ENCODE peak calls at places on chromosomes 6 and 20, in eight cellular contexts. One of them, this sample, is unnamed.

GRCh38 chr6:142696689-142697088 is 248.3 kb downstream of the HIVEP2 start:
- DNase-seq in stimulated activated CD4-positive, alpha-beta T cell treated with anti-CD3 and anti-CD28 coated beads, Interleukin-12 subunit alpha, Interleukin-12 subunit beta, amount 100 ng/mL, for 48 hours: no peak
- DNase-seq in erythroblast: no peak
- DNase-seq in NT2/D1: no peak
- DNase-seq in naive thymus-derived CD8-positive, alpha-beta T cell: no peak
- DNase-seq in AG04450: no peak
- DNase-seq in HuH-7.5: no peak
- DNase-seq in central memory CD4-positive, alpha-beta T cell: no peak
- DNase-seq in this sample: no peak

GRCh38 chr6:166411271-166411670 is 28.5 kb upstream of the MPC1 start:
- DNase-seq in stimulated activated CD4-positive, alpha-beta T cell treated with anti-CD3 and anti-CD28 coated beads, Interleukin-12 subunit alpha, Interleukin-12 subunit beta, amount 100 ng/mL, for 48 hours: no peak
- DNase-seq in erythroblast: no peak
- DNase-seq in NT2/D1: no peak
- DNase-seq in naive thymus-derived CD8-positive, alpha-beta T cell: no peak
- DNase-seq in AG04450: no peak
- DNase-seq in HuH-7.5: no peak
- DNase-seq in central memory CD4-positive, alpha-beta T cell: no peak
- DNase-seq in this sample: no peak

GRCh38 chr6:122401104-122401503 is 1.7 kb downstream of the HSF2 start:
- DNase-seq in stimulated activated CD4-positive, alpha-beta T cell treated with anti-CD3 and anti-CD28 coated beads, Interleukin-12 subunit alpha, Interleukin-12 subunit beta, amount 100 ng/mL, for 48 hours: no peak
- DNase-seq in erythroblast: no peak
- DNase-seq in NT2/D1: no peak
- DNase-seq in naive thymus-derived CD8-positive, alpha-beta T cell: no peak
- DNase-seq in AG04450: no peak
- DNase-seq in HuH-7.5: no peak
- DNase-seq in central memory CD4-positive, alpha-beta T cell: no peak
- DNase-seq in this sample: no peak

GRCh38 chr6:161186173-161186769 is 87.6 kb downstream of the AGPAT4 start:
- DNase-seq in stimulated activated CD4-positive, alpha-beta T cell treated with anti-CD3 and anti-CD28 coated beads, Interleukin-12 subunit alpha, Interleukin-12 subunit beta, amount 100 ng/mL, for 48 hours: no peak
- DNase-seq in erythroblast: no peak
- DNase-seq in NT2/D1: no peak
- DNase-seq in naive thymus-derived CD8-positive, alpha-beta T cell: no peak
- DNase-seq in AG04450: no peak
- DNase-seq in HuH-7.5: no peak
- DNase-seq in central memory CD4-positive, alpha-beta T cell: no peak
- DNase-seq in this sample: no peak

GRCh38 chr6:3571206-3571815 is 114.5 kb upstream of the SLC22A23 start:
- DNase-seq in stimulated activated CD4-positive, alpha-beta T cell treated with anti-CD3 and anti-CD28 coated beads, Interleukin-12 subunit alpha, Interleukin-12 subunit beta, amount 100 ng/mL, for 48 hours: no peak
- DNase-seq in erythroblast: peak
- DNase-seq in NT2/D1: no peak
- DNase-seq in naive thymus-derived CD8-positive, alpha-beta T cell: no peak
- DNase-seq in AG04450: no peak
- DNase-seq in HuH-7.5: no peak
- DNase-seq in central memory CD4-positive, alpha-beta T cell: no peak
- DNase-seq in this sample: no peak

GRCh38 chr20:19433371-19434316 is 221.2 kb downstream of the SLC24A3 start:
- DNase-seq in stimulated activated CD4-positive, alpha-beta T cell treated with anti-CD3 and anti-CD28 coated beads, Interleukin-12 subunit alpha, Interleukin-12 subunit beta, amount 100 ng/mL, for 48 hours: no peak
- DNase-seq in erythroblast: no peak
- DNase-seq in NT2/D1: no peak
- DNase-seq in naive thymus-derived CD8-positive, alpha-beta T cell: no peak
- DNase-seq in AG04450: no peak
- DNase-seq in HuH-7.5: no peak
- DNase-seq in central memory CD4-positive, alpha-beta T cell: no peak
- DNase-seq in this sample: no peak

GRCh38 chr6:97095466-97095865 is 170.9 kb downstream of the KLHL32 start:
- DNase-seq in stimulated activated CD4-positive, alpha-beta T cell treated with anti-CD3 and anti-CD28 coated beads, Interleukin-12 subunit alpha, Interleukin-12 subunit beta, amount 100 ng/mL, for 48 hours: no peak
- DNase-seq in erythroblast: no peak
- DNase-seq in NT2/D1: no peak
- DNase-seq in naive thymus-derived CD8-positive, alpha-beta T cell: no peak
- DNase-seq in AG04450: no peak
- DNase-seq in HuH-7.5: no peak
- DNase-seq in central memory CD4-positive, alpha-beta T cell: no peak
- DNase-seq in this sample: no peak

GRCh38 chr6:74735304-74735703 is 470.5 kb downstream of the COL12A1 start:
- DNase-seq in stimulated activated CD4-positive, alpha-beta T cell treated with anti-CD3 and anti-CD28 coated beads, Interleukin-12 subunit alpha, Interleukin-12 subunit beta, amount 100 ng/mL, for 48 hours: no peak
- DNase-seq in erythroblast: no peak
- DNase-seq in NT2/D1: no peak
- DNase-seq in naive thymus-derived CD8-positive, alpha-beta T cell: no peak
- DNase-seq in AG04450: peak
- DNase-seq in HuH-7.5: no peak
- DNase-seq in central memory CD4-positive, alpha-beta T cell: no peak
- DNase-seq in this sample: no peak

GRCh38 chr20:31652917-31653385 is 15.2 kb downstream of the COX4I2 start:
- DNase-seq in stimulated activated CD4-positive, alpha-beta T cell treated with anti-CD3 and anti-CD28 coated beads, Interleukin-12 subunit alpha, Interleukin-12 subunit beta, amount 100 ng/mL, for 48 hours: no peak
- DNase-seq in erythroblast: no peak
- DNase-seq in NT2/D1: no peak
- DNase-seq in naive thymus-derived CD8-positive, alpha-beta T cell: no peak
- DNase-seq in AG04450: no peak
- DNase-seq in HuH-7.5: no peak
- DNase-seq in central memory CD4-positive, alpha-beta T cell: no peak
- DNase-seq in this sample: no peak

GRCh38 chr20:49345538-49345937 is 67.7 kb upstream of the ZNFX1 start:
- DNase-seq in stimulated activated CD4-positive, alpha-beta T cell treated with anti-CD3 and anti-CD28 coated beads, Interleukin-12 subunit alpha, Interleukin-12 subunit beta, amount 100 ng/mL, for 48 hours: no peak
- DNase-seq in erythroblast: no peak
- DNase-seq in NT2/D1: no peak
- DNase-seq in naive thymus-derived CD8-positive, alpha-beta T cell: no peak
- DNase-seq in AG04450: no peak
- DNase-seq in HuH-7.5: no peak
- DNase-seq in central memory CD4-positive, alpha-beta T cell: no peak
- DNase-seq in this sample: no peak

GRCh38 chr20:19969507-19970255 is 47.5 kb upstream of the NAA20 start:
- DNase-seq in stimulated activated CD4-positive, alpha-beta T cell treated with anti-CD3 and anti-CD28 coated beads, Interleukin-12 subunit alpha, Interleukin-12 subunit beta, amount 100 ng/mL, for 48 hours: no peak
- DNase-seq in erythroblast: no peak
- DNase-seq in NT2/D1: no peak
- DNase-seq in naive thymus-derived CD8-positive, alpha-beta T cell: no peak
- DNase-seq in AG04450: no peak
- DNase-seq in HuH-7.5: no peak
- DNase-seq in central memory CD4-positive, alpha-beta T cell: no peak
- DNase-seq in this sample: no peak

GRCh38 chr6:33411632-33412005 is 805 bp downstream of the PHF1 start:
- DNase-seq in stimulated activated CD4-positive, alpha-beta T cell treated with anti-CD3 and anti-CD28 coated beads, Interleukin-12 subunit alpha, Interleukin-12 subunit beta, amount 100 ng/mL, for 48 hours: no peak
- DNase-seq in erythroblast: no peak
- DNase-seq in NT2/D1: no peak
- DNase-seq in naive thymus-derived CD8-positive, alpha-beta T cell: no peak
- DNase-seq in AG04450: no peak
- DNase-seq in HuH-7.5: no peak
- DNase-seq in central memory CD4-positive, alpha-beta T cell: no peak
- DNase-seq in this sample: no peak

GRCh38 chr20:38173237-38174156 is 8.4 kb upstream of the TGM2 start:
- DNase-seq in stimulated activated CD4-positive, alpha-beta T cell treated with anti-CD3 and anti-CD28 coated beads, Interleukin-12 subunit alpha, Interleukin-12 subunit beta, amount 100 ng/mL, for 48 hours: no peak
- DNase-seq in erythroblast: no peak
- DNase-seq in NT2/D1: no peak
- DNase-seq in naive thymus-derived CD8-positive, alpha-beta T cell: no peak
- DNase-seq in AG04450: peak
- DNase-seq in HuH-7.5: peak
- DNase-seq in central memory CD4-positive, alpha-beta T cell: no peak
- DNase-seq in this sample: no peak

GRCh38 chr20:10609276-10609675 is 64.5 kb downstream of the JAG1 start:
- DNase-seq in stimulated activated CD4-positive, alpha-beta T cell treated with anti-CD3 and anti-CD28 coated beads, Interleukin-12 subunit alpha, Interleukin-12 subunit beta, amount 100 ng/mL, for 48 hours: no peak
- DNase-seq in erythroblast: no peak
- DNase-seq in NT2/D1: no peak
- DNase-seq in naive thymus-derived CD8-positive, alpha-beta T cell: no peak
- DNase-seq in AG04450: peak
- DNase-seq in HuH-7.5: no peak
- DNase-seq in central memory CD4-positive, alpha-beta T cell: no peak
- DNase-seq in this sample: no peak

GRCh38 chr6:15429146-15430110 is 183.6 kb downstream of the JARID2 start:
- DNase-seq in stimulated activated CD4-positive, alpha-beta T cell treated with anti-CD3 and anti-CD28 coated beads, Interleukin-12 subunit alpha, Interleukin-12 subunit beta, amount 100 ng/mL, for 48 hours: no peak
- DNase-seq in erythroblast: no peak
- DNase-seq in NT2/D1: no peak
- DNase-seq in naive thymus-derived CD8-positive, alpha-beta T cell: no peak
- DNase-seq in AG04450: no peak
- DNase-seq in HuH-7.5: no peak
- DNase-seq in central memory CD4-positive, alpha-beta T cell: no peak
- DNase-seq in this sample: no peak

GRCh38 chr20:24935786-24936525 is 13.1 kb upstream of the CST7 start:
- DNase-seq in stimulated activated CD4-positive, alpha-beta T cell treated with anti-CD3 and anti-CD28 coated beads, Interleukin-12 subunit alpha, Interleukin-12 subunit beta, amount 100 ng/mL, for 48 hours: no peak
- DNase-seq in erythroblast: no peak
- DNase-seq in NT2/D1: no peak
- DNase-seq in naive thymus-derived CD8-positive, alpha-beta T cell: no peak
- DNase-seq in AG04450: no peak
- DNase-seq in HuH-7.5: no peak
- DNase-seq in central memory CD4-positive, alpha-beta T cell: no peak
- DNase-seq in this sample: no peak

GRCh38 chr6:145028144-145028818 is 707.0 kb downstream of the EPM2A start:
- DNase-seq in stimulated activated CD4-positive, alpha-beta T cell treated with anti-CD3 and anti-CD28 coated beads, Interleukin-12 subunit alpha, Interleukin-12 subunit beta, amount 100 ng/mL, for 48 hours: no peak
- DNase-seq in erythroblast: peak
- DNase-seq in NT2/D1: no peak
- DNase-seq in naive thymus-derived CD8-positive, alpha-beta T cell: no peak
- DNase-seq in AG04450: no peak
- DNase-seq in HuH-7.5: no peak
- DNase-seq in central memory CD4-positive, alpha-beta T cell: no peak
- DNase-seq in this sample: no peak

GRCh38 chr20:5890773-5891441 is 59.4 kb downstream of the TRMT6 start:
- DNase-seq in stimulated activated CD4-positive, alpha-beta T cell treated with anti-CD3 and anti-CD28 coated beads, Interleukin-12 subunit alpha, Interleukin-12 subunit beta, amount 100 ng/mL, for 48 hours: no peak
- DNase-seq in erythroblast: no peak
- DNase-seq in NT2/D1: no peak
- DNase-seq in naive thymus-derived CD8-positive, alpha-beta T cell: no peak
- DNase-seq in AG04450: no peak
- DNase-seq in HuH-7.5: no peak
- DNase-seq in central memory CD4-positive, alpha-beta T cell: no peak
- DNase-seq in this sample: no peak

GRCh38 chr20:62627901-62628612 is 14.2 kb upstream of the SLCO4A1 start:
- DNase-seq in stimulated activated CD4-positive, alpha-beta T cell treated with anti-CD3 and anti-CD28 coated beads, Interleukin-12 subunit alpha, Interleukin-12 subunit beta, amount 100 ng/mL, for 48 hours: no peak
- DNase-seq in erythroblast: no peak
- DNase-seq in NT2/D1: no peak
- DNase-seq in naive thymus-derived CD8-positive, alpha-beta T cell: no peak
- DNase-seq in AG04450: no peak
- DNase-seq in HuH-7.5: no peak
- DNase-seq in central memory CD4-positive, alpha-beta T cell: no peak
- DNase-seq in this sample: no peak

GRCh38 chr6:107534762-107535161 is 44.8 kb downstream of the SOBP start:
- DNase-seq in stimulated activated CD4-positive, alpha-beta T cell treated with anti-CD3 and anti-CD28 coated beads, Interleukin-12 subunit alpha, Interleukin-12 subunit beta, amount 100 ng/mL, for 48 hours: no peak
- DNase-seq in erythroblast: no peak
- DNase-seq in NT2/D1: peak
- DNase-seq in naive thymus-derived CD8-positive, alpha-beta T cell: no peak
- DNase-seq in AG04450: no peak
- DNase-seq in HuH-7.5: no peak
- DNase-seq in central memory CD4-positive, alpha-beta T cell: no peak
- DNase-seq in this sample: no peak

GRCh38 chr6:118899948-118900347 is 6.0 kb downstream of the ASF1A start:
- DNase-seq in stimulated activated CD4-positive, alpha-beta T cell treated with anti-CD3 and anti-CD28 coated beads, Interleukin-12 subunit alpha, Interleukin-12 subunit beta, amount 100 ng/mL, for 48 hours: no peak
- DNase-seq in erythroblast: no peak
- DNase-seq in NT2/D1: no peak
- DNase-seq in naive thymus-derived CD8-positive, alpha-beta T cell: no peak
- DNase-seq in AG04450: no peak
- DNase-seq in HuH-7.5: no peak
- DNase-seq in central memory CD4-positive, alpha-beta T cell: peak
- DNase-seq in this sample: no peak

GRCh38 chr20:50264534-50265145 is 74.0 kb downstream of the CEBPB start:
- DNase-seq in stimulated activated CD4-positive, alpha-beta T cell treated with anti-CD3 and anti-CD28 coated beads, Interleukin-12 subunit alpha, Interleukin-12 subunit beta, amount 100 ng/mL, for 48 hours: no peak
- DNase-seq in erythroblast: no peak
- DNase-seq in NT2/D1: no peak
- DNase-seq in naive thymus-derived CD8-positive, alpha-beta T cell: no peak
- DNase-seq in AG04450: no peak
- DNase-seq in HuH-7.5: no peak
- DNase-seq in central memory CD4-positive, alpha-beta T cell: no peak
- DNase-seq in this sample: no peak

GRCh38 chr20:56409521-56409920 is 2.5 kb upstream of the CASS4 start:
- DNase-seq in stimulated activated CD4-positive, alpha-beta T cell treated with anti-CD3 and anti-CD28 coated beads, Interleukin-12 subunit alpha, Interleukin-12 subunit beta, amount 100 ng/mL, for 48 hours: no peak
- DNase-seq in erythroblast: no peak
- DNase-seq in NT2/D1: no peak
- DNase-seq in naive thymus-derived CD8-positive, alpha-beta T cell: no peak
- DNase-seq in AG04450: peak
- DNase-seq in HuH-7.5: no peak
- DNase-seq in central memory CD4-positive, alpha-beta T cell: no peak
- DNase-seq in this sample: no peak

GRCh38 chr6:164749126-164749758 is 560.2 kb downstream of the C6orf118 start:
- DNase-seq in stimulated activated CD4-positive, alpha-beta T cell treated with anti-CD3 and anti-CD28 coated beads, Interleukin-12 subunit alpha, Interleukin-12 subunit beta, amount 100 ng/mL, for 48 hours: no peak
- DNase-seq in erythroblast: no peak
- DNase-seq in NT2/D1: no peak
- DNase-seq in naive thymus-derived CD8-positive, alpha-beta T cell: no peak
- DNase-seq in AG04450: no peak
- DNase-seq in HuH-7.5: no peak
- DNase-seq in central memory CD4-positive, alpha-beta T cell: no peak
- DNase-seq in this sample: no peak

GRCh38 chr20:40314278-40314677 is 374.8 kb downstream of the MAFB start:
- DNase-seq in stimulated activated CD4-positive, alpha-beta T cell treated with anti-CD3 and anti-CD28 coated beads, Interleukin-12 subunit alpha, Interleukin-12 subunit beta, amount 100 ng/mL, for 48 hours: no peak
- DNase-seq in erythroblast: no peak
- DNase-seq in NT2/D1: no peak
- DNase-seq in naive thymus-derived CD8-positive, alpha-beta T cell: no peak
- DNase-seq in AG04450: no peak
- DNase-seq in HuH-7.5: no peak
- DNase-seq in central memory CD4-positive, alpha-beta T cell: no peak
- DNase-seq in this sample: no peak

GRCh38 chr20:48784273-48784641 is 43.5 kb downstream of the PREX1 start:
- DNase-seq in stimulated activated CD4-positive, alpha-beta T cell treated with anti-CD3 and anti-CD28 coated beads, Interleukin-12 subunit alpha, Interleukin-12 subunit beta, amount 100 ng/mL, for 48 hours: no peak
- DNase-seq in erythroblast: no peak
- DNase-seq in NT2/D1: no peak
- DNase-seq in naive thymus-derived CD8-positive, alpha-beta T cell: no peak
- DNase-seq in AG04450: no peak
- DNase-seq in HuH-7.5: no peak
- DNase-seq in central memory CD4-positive, alpha-beta T cell: no peak
- DNase-seq in this sample: no peak

GRCh38 chr20:48463096-48463710 is 364.6 kb downstream of the PREX1 start:
- DNase-seq in stimulated activated CD4-positive, alpha-beta T cell treated with anti-CD3 and anti-CD28 coated beads, Interleukin-12 subunit alpha, Interleukin-12 subunit beta, amount 100 ng/mL, for 48 hours: no peak
- DNase-seq in erythroblast: no peak
- DNase-seq in NT2/D1: no peak
- DNase-seq in naive thymus-derived CD8-positive, alpha-beta T cell: no peak
- DNase-seq in AG04450: no peak
- DNase-seq in HuH-7.5: no peak
- DNase-seq in central memory CD4-positive, alpha-beta T cell: no peak
- DNase-seq in this sample: no peak

GRCh38 chr20:7496394-7497111 is 443.7 kb downstream of the HAO1 start:
- DNase-seq in stimulated activated CD4-positive, alpha-beta T cell treated with anti-CD3 and anti-CD28 coated beads, Interleukin-12 subunit alpha, Interleukin-12 subunit beta, amount 100 ng/mL, for 48 hours: no peak
- DNase-seq in erythroblast: no peak
- DNase-seq in NT2/D1: no peak
- DNase-seq in naive thymus-derived CD8-positive, alpha-beta T cell: no peak
- DNase-seq in AG04450: no peak
- DNase-seq in HuH-7.5: no peak
- DNase-seq in central memory CD4-positive, alpha-beta T cell: no peak
- DNase-seq in this sample: no peak

GRCh38 chr20:32574296-32575226 is 10.6 kb downstream of the NOL4L start:
- DNase-seq in stimulated activated CD4-positive, alpha-beta T cell treated with anti-CD3 and anti-CD28 coated beads, Interleukin-12 subunit alpha, Interleukin-12 subunit beta, amount 100 ng/mL, for 48 hours: peak
- DNase-seq in erythroblast: peak
- DNase-seq in NT2/D1: no peak
- DNase-seq in naive thymus-derived CD8-positive, alpha-beta T cell: no peak
- DNase-seq in AG04450: peak
- DNase-seq in HuH-7.5: no peak
- DNase-seq in central memory CD4-positive, alpha-beta T cell: no peak
- DNase-seq in this sample: no peak

GRCh38 chr6:145347256-145347655 is 388.1 kb downstream of the EPM2A start:
- DNase-seq in stimulated activated CD4-positive, alpha-beta T cell treated with anti-CD3 and anti-CD28 coated beads, Interleukin-12 subunit alpha, Interleukin-12 subunit beta, amount 100 ng/mL, for 48 hours: no peak
- DNase-seq in erythroblast: no peak
- DNase-seq in NT2/D1: no peak
- DNase-seq in naive thymus-derived CD8-positive, alpha-beta T cell: no peak
- DNase-seq in AG04450: no peak
- DNase-seq in HuH-7.5: no peak
- DNase-seq in central memory CD4-positive, alpha-beta T cell: no peak
- DNase-seq in this sample: no peak

GRCh38 chr20:61414455-61414991 is 162.5 kb downstream of the CDH4 start:
- DNase-seq in stimulated activated CD4-positive, alpha-beta T cell treated with anti-CD3 and anti-CD28 coated beads, Interleukin-12 subunit alpha, Interleukin-12 subunit beta, amount 100 ng/mL, for 48 hours: no peak
- DNase-seq in erythroblast: no peak
- DNase-seq in NT2/D1: no peak
- DNase-seq in naive thymus-derived CD8-positive, alpha-beta T cell: no peak
- DNase-seq in AG04450: no peak
- DNase-seq in HuH-7.5: no peak
- DNase-seq in central memory CD4-positive, alpha-beta T cell: no peak
- DNase-seq in this sample: no peak

GRCh38 chr6:144104898-144105487 is 9.6 kb upstream of the SF3B5 start:
- DNase-seq in stimulated activated CD4-positive, alpha-beta T cell treated with anti-CD3 and anti-CD28 coated beads, Interleukin-12 subunit alpha, Interleukin-12 subunit beta, amount 100 ng/mL, for 48 hours: no peak
- DNase-seq in erythroblast: peak
- DNase-seq in NT2/D1: no peak
- DNase-seq in naive thymus-derived CD8-positive, alpha-beta T cell: no peak
- DNase-seq in AG04450: peak
- DNase-seq in HuH-7.5: peak
- DNase-seq in central memory CD4-positive, alpha-beta T cell: peak
- DNase-seq in this sample: peak

GRCh38 chr6:13924949-13925881 is at the start of gene RNF182:
- DNase-seq in stimulated activated CD4-positive, alpha-beta T cell treated with anti-CD3 and anti-CD28 coated beads, Interleukin-12 subunit alpha, Interleukin-12 subunit beta, amount 100 ng/mL, for 48 hours: no peak
- DNase-seq in erythroblast: peak
- DNase-seq in NT2/D1: no peak
- DNase-seq in naive thymus-derived CD8-positive, alpha-beta T cell: peak
- DNase-seq in AG04450: no peak
- DNase-seq in HuH-7.5: peak
- DNase-seq in central memory CD4-positive, alpha-beta T cell: no peak
- DNase-seq in this sample: peak

GRCh38 chr20:3751664-3752385 is 15.7 kb downstream of the ADISSP start:
- DNase-seq in stimulated activated CD4-positive, alpha-beta T cell treated with anti-CD3 and anti-CD28 coated beads, Interleukin-12 subunit alpha, Interleukin-12 subunit beta, amount 100 ng/mL, for 48 hours: no peak
- DNase-seq in erythroblast: peak
- DNase-seq in NT2/D1: peak
- DNase-seq in naive thymus-derived CD8-positive, alpha-beta T cell: peak
- DNase-seq in AG04450: no peak
- DNase-seq in HuH-7.5: no peak
- DNase-seq in central memory CD4-positive, alpha-beta T cell: peak
- DNase-seq in this sample: no peak